ENCODE peak calls at places on chromosomes 1 and 21, in eight cellular contexts. One of them, this sample, is unnamed.

GRCh38 chr1:89260575-89261275 is 11.9 kb downstream of the GBP5 start:
- DNase-seq in natural killer cell: no peak
- DNase-seq in stimulated activated CD4-positive, alpha-beta T cell treated with anti-CD3 and anti-CD28 coated beads, Interleukin-4, amount 100 ng/mL, for 1 hour: no peak
- DNase-seq in caudate nucleus: no peak
- DNase-seq in T-helper 1 cell: no peak
- DNase-seq in GM03348: peak
- DNase-seq in IMR-90: no peak
- DNase-seq in stimulated activated naive B cell treated with anti-CD40 and anti-IgM and Interleukin-4, amounts not matched to agents 10 μg/mL and 1 μg/mL and 100 μg/mL, for 72 hours: no peak
- DNase-seq in this sample: peak

GRCh38 chr21:42535602-42536171 is 22.0 kb downstream of the SLC37A1 start:
- DNase-seq in stimulated activated naive B cell treated with anti-CD40 and anti-IgM and Interleukin-4, amounts not matched to agents 10 μg/mL and 1 μg/mL and 100 μg/mL, for 72 hours: peak
- DNase-seq in caudate nucleus: no peak
- DNase-seq in GM03348: no peak
- DNase-seq in T-helper 1 cell: no peak
- DNase-seq in natural killer cell: no peak
- DNase-seq in stimulated activated CD4-positive, alpha-beta T cell treated with anti-CD3 and anti-CD28 coated beads, Interleukin-4, amount 100 ng/mL, for 1 hour: no peak
- DNase-seq in IMR-90: no peak
- DNase-seq in this sample: no peak

GRCh38 chr1:234533034-234533571 is 54.1 kb upstream of the TARBP1 start:
- DNase-seq in T-helper 1 cell: no peak
- DNase-seq in IMR-90: peak
- DNase-seq in caudate nucleus: peak
- DNase-seq in stimulated activated CD4-positive, alpha-beta T cell treated with anti-CD3 and anti-CD28 coated beads, Interleukin-4, amount 100 ng/mL, for 1 hour: no peak
- DNase-seq in GM03348: peak
- DNase-seq in stimulated activated naive B cell treated with anti-CD40 and anti-IgM and Interleukin-4, amounts not matched to agents 10 μg/mL and 1 μg/mL and 100 μg/mL, for 72 hours: no peak
- DNase-seq in natural killer cell: no peak
- DNase-seq in this sample: no peak

GRCh38 chr1:3767328-3767925 is 5.1 kb upstream of the SMIM1 start:
- DNase-seq in natural killer cell: no peak
- DNase-seq in T-helper 1 cell: no peak
- DNase-seq in stimulated activated CD4-positive, alpha-beta T cell treated with anti-CD3 and anti-CD28 coated beads, Interleukin-4, amount 100 ng/mL, for 1 hour: no peak
- DNase-seq in stimulated activated naive B cell treated with anti-CD40 and anti-IgM and Interleukin-4, amounts not matched to agents 10 μg/mL and 1 μg/mL and 100 μg/mL, for 72 hours: no peak
- DNase-seq in caudate nucleus: no peak
- DNase-seq in IMR-90: no peak
- DNase-seq in GM03348: no peak
- DNase-seq in this sample: no peak

GRCh38 chr1:33388989-33389771 is 41.7 kb downstream of the PHC2 start:
- DNase-seq in T-helper 1 cell: no peak
- DNase-seq in caudate nucleus: peak
- DNase-seq in stimulated activated CD4-positive, alpha-beta T cell treated with anti-CD3 and anti-CD28 coated beads, Interleukin-4, amount 100 ng/mL, for 1 hour: no peak
- DNase-seq in GM03348: peak
- DNase-seq in stimulated activated naive B cell treated with anti-CD40 and anti-IgM and Interleukin-4, amounts not matched to agents 10 μg/mL and 1 μg/mL and 100 μg/mL, for 72 hours: no peak
- DNase-seq in IMR-90: peak
- DNase-seq in natural killer cell: no peak
- DNase-seq in this sample: no peak

GRCh38 chr1:204465469-204466415 is 28.9 kb downstream of the PIK3C2B start:
- DNase-seq in GM03348: no peak
- DNase-seq in stimulated activated naive B cell treated with anti-CD40 and anti-IgM and Interleukin-4, amounts not matched to agents 10 μg/mL and 1 μg/mL and 100 μg/mL, for 72 hours: peak
- DNase-seq in IMR-90: no peak
- DNase-seq in caudate nucleus: no peak
- DNase-seq in natural killer cell: no peak
- DNase-seq in stimulated activated CD4-positive, alpha-beta T cell treated with anti-CD3 and anti-CD28 coated beads, Interleukin-4, amount 100 ng/mL, for 1 hour: no peak
- DNase-seq in T-helper 1 cell: no peak
- DNase-seq in this sample: no peak

GRCh38 chr1:51558375-51558924 is 39.4 kb upstream of the EPS15 start:
- DNase-seq in caudate nucleus: no peak
- DNase-seq in IMR-90: peak
- DNase-seq in T-helper 1 cell: no peak
- DNase-seq in GM03348: peak
- DNase-seq in natural killer cell: no peak
- DNase-seq in stimulated activated CD4-positive, alpha-beta T cell treated with anti-CD3 and anti-CD28 coated beads, Interleukin-4, amount 100 ng/mL, for 1 hour: no peak
- DNase-seq in stimulated activated naive B cell treated with anti-CD40 and anti-IgM and Interleukin-4, amounts not matched to agents 10 μg/mL and 1 μg/mL and 100 μg/mL, for 72 hours: no peak
- DNase-seq in this sample: no peak

GRCh38 chr1:150563340-150564038 is 14.3 kb downstream of the ADAMTSL4 start:
- DNase-seq in stimulated activated naive B cell treated with anti-CD40 and anti-IgM and Interleukin-4, amounts not matched to agents 10 μg/mL and 1 μg/mL and 100 μg/mL, for 72 hours: no peak
- DNase-seq in GM03348: no peak
- DNase-seq in IMR-90: peak
- DNase-seq in natural killer cell: no peak
- DNase-seq in T-helper 1 cell: no peak
- DNase-seq in caudate nucleus: no peak
- DNase-seq in stimulated activated CD4-positive, alpha-beta T cell treated with anti-CD3 and anti-CD28 coated beads, Interleukin-4, amount 100 ng/mL, for 1 hour: no peak
- DNase-seq in this sample: no peak

GRCh38 chr1:22018583-22019559 is 17.4 kb downstream of the CELA3A start:
- DNase-seq in natural killer cell: peak
- DNase-seq in T-helper 1 cell: peak
- DNase-seq in stimulated activated naive B cell treated with anti-CD40 and anti-IgM and Interleukin-4, amounts not matched to agents 10 μg/mL and 1 μg/mL and 100 μg/mL, for 72 hours: peak
- DNase-seq in caudate nucleus: no peak
- DNase-seq in stimulated activated CD4-positive, alpha-beta T cell treated with anti-CD3 and anti-CD28 coated beads, Interleukin-4, amount 100 ng/mL, for 1 hour: peak
- DNase-seq in GM03348: peak
- DNase-seq in IMR-90: peak
- DNase-seq in this sample: no peak

GRCh38 chr1:147773215-147773715 is 12.9 kb upstream of the GJA5 start:
- DNase-seq in natural killer cell: no peak
- DNase-seq in stimulated activated naive B cell treated with anti-CD40 and anti-IgM and Interleukin-4, amounts not matched to agents 10 μg/mL and 1 μg/mL and 100 μg/mL, for 72 hours: no peak
- DNase-seq in IMR-90: no peak
- DNase-seq in stimulated activated CD4-positive, alpha-beta T cell treated with anti-CD3 and anti-CD28 coated beads, Interleukin-4, amount 100 ng/mL, for 1 hour: no peak
- DNase-seq in GM03348: no peak
- DNase-seq in T-helper 1 cell: no peak
- DNase-seq in caudate nucleus: no peak
- DNase-seq in this sample: no peak

GRCh38 chr1:226702318-226702956 is 36.6 kb downstream of the ITPKB start:
- DNase-seq in stimulated activated CD4-positive, alpha-beta T cell treated with anti-CD3 and anti-CD28 coated beads, Interleukin-4, amount 100 ng/mL, for 1 hour: no peak
- DNase-seq in caudate nucleus: no peak
- DNase-seq in T-helper 1 cell: no peak
- DNase-seq in GM03348: peak
- DNase-seq in IMR-90: peak
- DNase-seq in stimulated activated naive B cell treated with anti-CD40 and anti-IgM and Interleukin-4, amounts not matched to agents 10 μg/mL and 1 μg/mL and 100 μg/mL, for 72 hours: no peak
- DNase-seq in natural killer cell: no peak
- DNase-seq in this sample: no peak

GRCh38 chr1:84159533-84160240 is 15.6 kb downstream of the PRKACB start:
- DNase-seq in stimulated activated CD4-positive, alpha-beta T cell treated with anti-CD3 and anti-CD28 coated beads, Interleukin-4, amount 100 ng/mL, for 1 hour: no peak
- DNase-seq in T-helper 1 cell: no peak
- DNase-seq in stimulated activated naive B cell treated with anti-CD40 and anti-IgM and Interleukin-4, amounts not matched to agents 10 μg/mL and 1 μg/mL and 100 μg/mL, for 72 hours: no peak
- DNase-seq in natural killer cell: no peak
- DNase-seq in IMR-90: no peak
- DNase-seq in caudate nucleus: no peak
- DNase-seq in GM03348: no peak
- DNase-seq in this sample: no peak

GRCh38 chr21:29481641-29482040 is 182.9 kb downstream of the BACH1 start:
- DNase-seq in stimulated activated naive B cell treated with anti-CD40 and anti-IgM and Interleukin-4, amounts not matched to agents 10 μg/mL and 1 μg/mL and 100 μg/mL, for 72 hours: no peak
- DNase-seq in IMR-90: peak
- DNase-seq in caudate nucleus: no peak
- DNase-seq in natural killer cell: no peak
- DNase-seq in T-helper 1 cell: no peak
- DNase-seq in stimulated activated CD4-positive, alpha-beta T cell treated with anti-CD3 and anti-CD28 coated beads, Interleukin-4, amount 100 ng/mL, for 1 hour: no peak
- DNase-seq in GM03348: peak
- DNase-seq in this sample: no peak

GRCh38 chr1:223012176-223012788 is 130.8 kb downstream of the TLR5 start:
- DNase-seq in natural killer cell: no peak
- DNase-seq in IMR-90: no peak
- DNase-seq in stimulated activated naive B cell treated with anti-CD40 and anti-IgM and Interleukin-4, amounts not matched to agents 10 μg/mL and 1 μg/mL and 100 μg/mL, for 72 hours: no peak
- DNase-seq in caudate nucleus: no peak
- DNase-seq in stimulated activated CD4-positive, alpha-beta T cell treated with anti-CD3 and anti-CD28 coated beads, Interleukin-4, amount 100 ng/mL, for 1 hour: no peak
- DNase-seq in GM03348: no peak
- DNase-seq in T-helper 1 cell: no peak
- DNase-seq in this sample: no peak

This sample was measured in hippocampal formation.